ENCODE peak calls at places on chromosome 20, in ten cellular contexts. W is hippocampal formation; X is foreskin keratinocyte; U is kidney tubule cell; Q is B cell; F is head of caudate nucleus; K is activated naive CD4-positive, alpha-beta T cell; A is CD8-positive, alpha-beta T cell; R is A549; O is fibroblast of the aortic adventitia. S is an unnamed sample.

GRCh38 chr20:3686867-3687321 is 5.1 kb upstream of the ADAM33 start:
- DNase-seq in W (peak), X (peak), U (peak), Q (no peak), F (peak), K (no peak), A (no peak), R (no peak), O (peak), S (no peak)

GRCh38 chr20:32487381-32487780 is 97.8 kb downstream of the NOL4L start:
- DNase-seq in W (no peak), X (no peak), U (no peak), Q (no peak), F (no peak), K (no peak), A (no peak), R (no peak), O (no peak), S (no peak)

GRCh38 chr20:46523696-46524328 is 10.5 kb upstream of the ZNF334 start:
- DNase-seq in W (no peak), X (no peak), U (no peak), Q (no peak), F (no peak), K (no peak), A (no peak), R (no peak), O (peak), S (no peak)

GRCh38 chr20:17617212-17617867 is 47.5 kb downstream of the DSTN start:
- DNase-seq in W (peak), X (no peak), U (peak), Q (peak), F (peak), K (peak), A (peak), R (peak), O (peak), S (no peak)

GRCh38 chr20:61400499-61400898 is 148.4 kb downstream of the CDH4 start:
- DNase-seq in W (no peak), X (no peak), U (no peak), Q (no peak), F (no peak), K (no peak), A (no peak), R (no peak), O (no peak), S (no peak)

GRCh38 chr20:2151805-2152727 is 50.4 kb downstream of the STK35 start:
- DNase-seq in W (no peak), X (peak), U (peak), Q (no peak), F (no peak), K (no peak), A (no peak), R (no peak), O (peak), S (no peak)

GRCh38 chr20:23228912-23229311 is 121.7 kb upstream of the NXT1 start:
- DNase-seq in W (no peak), X (no peak), U (peak), Q (no peak), F (no peak), K (no peak), A (no peak), R (no peak), O (peak), S (no peak)

GRCh38 chr20:20457392-20458126 is 89.7 kb downstream of the INSM1 start:
- DNase-seq in W (no peak), X (no peak), U (peak), Q (no peak), F (no peak), K (no peak), A (no peak), R (no peak), O (peak), S (no peak)

GRCh38 chr20:35363190-35363589 is 48.6 kb downstream of the UQCC1 start:
- DNase-seq in W (no peak), X (no peak), U (no peak), Q (no peak), F (peak), K (no peak), A (no peak), R (no peak), O (peak), S (no peak)

GRCh38 chr20:50628326-50628725 is 63.0 kb downstream of the RIPOR3 start:
- DNase-seq in W (no peak), X (no peak), U (no peak), Q (no peak), F (no peak), K (no peak), A (no peak), R (no peak), O (no peak), S (no peak)

GRCh38 chr20:41331731-41332130 is 8.9 kb upstream of the LPIN3 start:
- DNase-seq in W (no peak), X (peak), U (no peak), Q (no peak), F (no peak), K (no peak), A (no peak), R (no peak), O (no peak), S (no peak)

GRCh38 chr20:50048420-50049166 is 64.4 kb downstream of the UBE2V1 start:
- DNase-seq in W (no peak), X (no peak), U (peak), Q (peak), F (peak), K (no peak), A (no peak), R (no peak), O (no peak), S (no peak)

GRCh38 chr20:9989066-9989724 is 45.6 kb upstream of the ANKEF1 start:
- DNase-seq in W (no peak), X (peak), U (no peak), Q (no peak), F (no peak), K (no peak), A (no peak), R (no peak), O (peak), S (no peak)

GRCh38 chr20:57195023-57195758 is 71.2 kb downstream of the BMP7 start:
- DNase-seq in W (no peak), X (no peak), U (no peak), Q (no peak), F (no peak), K (no peak), A (no peak), R (no peak), O (no peak), S (no peak)

GRCh38 chr20:37525810-37526209 is 1.9 kb downstream of the BLCAP start:
- DNase-seq in W (no peak), X (no peak), U (no peak), Q (no peak), F (no peak), K (no peak), A (no peak), R (no peak), O (no peak), S (no peak)

GRCh38 chr20:63617092-63617875 is 9.6 kb downstream of the GMEB2 start:
- DNase-seq in W (no peak), X (no peak), U (peak), Q (no peak), F (no peak), K (no peak), A (no peak), R (no peak), O (no peak), S (no peak)

GRCh38 chr20:45867811-45868176 is 10.4 kb downstream of the ZSWIM3 start:
- DNase-seq in W (no peak), X (peak), U (peak), Q (no peak), F (no peak), K (no peak), A (no peak), R (no peak), O (peak), S (no peak)

GRCh38 chr20:22805219-22805618 is 220.8 kb upstream of the FOXA2 start:
- DNase-seq in W (no peak), X (peak), U (peak), Q (no peak), F (no peak), K (no peak), A (no peak), R (peak), O (peak), S (no peak)

GRCh38 chr20:701401-702129 is 26.0 kb upstream of the SCRT2 start:
- DNase-seq in W (no peak), X (no peak), U (no peak), Q (no peak), F (no peak), K (no peak), A (no peak), R (no peak), O (no peak), S (no peak)

GRCh38 chr20:57627972-57628650 is 7.9 kb upstream of the ZBP1 start:
- DNase-seq in W (peak), X (peak), U (no peak), Q (peak), F (peak), K (peak), A (peak), R (no peak), O (peak), S (peak)

S was measured in activated CD4-positive, CD25-positive, alpha-beta regulatory T cell.